ENCODE peak calls at places on chromosomes 6 and 20, in five cellular contexts. J is NCI-H69; Q is T follicular helper cell; K is activated naive CD4-positive, alpha-beta T cell; R is heart left ventricle. Y is an unnamed sample.

GRCh38 chr20:10673176-10673830 is 496 bp downstream of the JAG1 start:
- DNase-seq in J (peak), Q (no peak), K (no peak), R (peak), Y (peak)

GRCh38 chr6:132063738-132064137 is 112.6 kb upstream of the CCN2 start:
- DNase-seq in J (no peak), Q (no peak), K (no peak), R (no peak), Y (no peak)

GRCh38 chr6:144390886-144391285 is 105.8 kb downstream of the UTRN start:
- DNase-seq in J (no peak), Q (no peak), K (no peak), R (no peak), Y (no peak)

GRCh38 chr6:38944655-38945279 is 103.8 kb upstream of the GLP1R start:
- DNase-seq in J (no peak), Q (no peak), K (no peak), R (no peak), Y (no peak)

GRCh38 chr6:55578537-55579363 is at the start of gene HMGCLL1:
- DNase-seq in J (peak), Q (no peak), K (no peak), R (peak), Y (peak)

GRCh38 chr6:125816828-125817280 is 26.1 kb downstream of the NCOA7 start:
- DNase-seq in J (peak), Q (no peak), K (no peak), R (no peak), Y (no peak)

GRCh38 chr6:52399511-52400315 is 20.4 kb upstream of the EFHC1 start:
- DNase-seq in J (peak), Q (no peak), K (no peak), R (no peak), Y (peak)

GRCh38 chr6:169236545-169236944 is 17.1 kb downstream of the THBS2 start:
- DNase-seq in J (no peak), Q (no peak), K (no peak), R (no peak), Y (no peak)

GRCh38 chr6:117591405-117591804 is 10.9 kb downstream of the GOPC start:
- DNase-seq in J (no peak), Q (no peak), K (no peak), R (no peak), Y (no peak)

GRCh38 chr6:110660066-110660655 is 155.1 kb downstream of the CDK19 start:
- DNase-seq in J (no peak), Q (no peak), K (no peak), R (no peak), Y (no peak)

GRCh38 chr6:69617163-69617562 is 179.6 kb downstream of the LMBRD1 start:
- DNase-seq in J (no peak), Q (no peak), K (no peak), R (no peak), Y (no peak)